ENCODE peak calls at places on chromosome 17, in eight cellular contexts. One of them, this sample, is unnamed.
A peak's percentile ranks its signal among the peaks of the same experiment; 100 is the strongest.

GRCh38 chr17:14827394-14827793 is 437.7 kb downstream of the PMP22 start:
- DNase-seq in activated T-cell treated with anti-CD3 and anti-CD28 coated beads for 24 hours: no peak
- DNase-seq in hepatic stellate cell: no peak
- DNase-seq in iPS-NIHi11: no peak
- DNase-seq in activated naive CD8-positive, alpha-beta T cell treated with anti-CD3 and anti-CD28 coated beads, Interleukin-2, amount 50 U/mL, for 24 hours: no peak
- DNase-seq in psoas muscle: no peak
- DNase-seq in progenitor cell of endocrine pancreas: no peak
- DNase-seq in activated T-helper 2 cell treated with anti-CD3 and anti-CD28 coated beads, Interferon-gamma antibody, Interleukin-2, Interleukin-4, amounts not matched to agents 10 μg/mL and 5 μg/mL and 100 μg/mL, durations not matched to agents 14 hours and 24 hours and 36 hours: no peak
- DNase-seq in this sample: no peak

GRCh38 chr17:4436846-4437245 is 3.1 kb downstream of the SPNS3 start:
- DNase-seq in progenitor cell of endocrine pancreas: no peak
- DNase-seq in activated T-helper 2 cell treated with anti-CD3 and anti-CD28 coated beads, Interferon-gamma antibody, Interleukin-2, Interleukin-4, amounts not matched to agents 10 μg/mL and 5 μg/mL and 100 μg/mL, durations not matched to agents 14 hours and 24 hours and 36 hours: no peak
- DNase-seq in hepatic stellate cell: no peak
- DNase-seq in activated naive CD8-positive, alpha-beta T cell treated with anti-CD3 and anti-CD28 coated beads, Interleukin-2, amount 50 U/mL, for 24 hours: no peak
- DNase-seq in iPS-NIHi11: no peak
- DNase-seq in activated T-cell treated with anti-CD3 and anti-CD28 coated beads for 24 hours: no peak
- DNase-seq in psoas muscle: no peak
- DNase-seq in this sample: no peak

GRCh38 chr17:27491713-27492190 is 35.5 kb downstream of the KSR1 start:
- DNase-seq in iPS-NIHi11: no peak
- DNase-seq in psoas muscle: no peak
- DNase-seq in activated T-helper 2 cell treated with anti-CD3 and anti-CD28 coated beads, Interferon-gamma antibody, Interleukin-2, Interleukin-4, amounts not matched to agents 10 μg/mL and 5 μg/mL and 100 μg/mL, durations not matched to agents 14 hours and 24 hours and 36 hours: no peak
- DNase-seq in activated naive CD8-positive, alpha-beta T cell treated with anti-CD3 and anti-CD28 coated beads, Interleukin-2, amount 50 U/mL, for 24 hours: no peak
- DNase-seq in hepatic stellate cell: no peak
- DNase-seq in progenitor cell of endocrine pancreas: no peak
- DNase-seq in activated T-cell treated with anti-CD3 and anti-CD28 coated beads for 24 hours: no peak
- DNase-seq in this sample: no peak

GRCh38 chr17:34579017-34579946 is at the start of gene TMEM132E:
- DNase-seq in activated T-helper 2 cell treated with anti-CD3 and anti-CD28 coated beads, Interferon-gamma antibody, Interleukin-2, Interleukin-4, amounts not matched to agents 10 μg/mL and 5 μg/mL and 100 μg/mL, durations not matched to agents 14 hours and 24 hours and 36 hours: no peak
- DNase-seq in iPS-NIHi11: peak; percentile 59
- DNase-seq in activated T-cell treated with anti-CD3 and anti-CD28 coated beads for 24 hours: no peak
- DNase-seq in activated naive CD8-positive, alpha-beta T cell treated with anti-CD3 and anti-CD28 coated beads, Interleukin-2, amount 50 U/mL, for 24 hours: peak; percentile 23
- DNase-seq in psoas muscle: no peak
- DNase-seq in progenitor cell of endocrine pancreas: peak; percentile 56
- DNase-seq in hepatic stellate cell: peak; percentile 36
- DNase-seq in this sample: no peak

GRCh38 chr17:31697838-31698237 is 161.2 kb downstream of the COPRS start:
- DNase-seq in iPS-NIHi11: no peak
- DNase-seq in psoas muscle: no peak
- DNase-seq in activated naive CD8-positive, alpha-beta T cell treated with anti-CD3 and anti-CD28 coated beads, Interleukin-2, amount 50 U/mL, for 24 hours: no peak
- DNase-seq in activated T-helper 2 cell treated with anti-CD3 and anti-CD28 coated beads, Interferon-gamma antibody, Interleukin-2, Interleukin-4, amounts not matched to agents 10 μg/mL and 5 μg/mL and 100 μg/mL, durations not matched to agents 14 hours and 24 hours and 36 hours: no peak
- DNase-seq in hepatic stellate cell: no peak
- DNase-seq in progenitor cell of endocrine pancreas: no peak
- DNase-seq in activated T-cell treated with anti-CD3 and anti-CD28 coated beads for 24 hours: no peak
- DNase-seq in this sample: no peak

GRCh38 chr17:27577884-27578717 is 52.9 kb upstream of the LGALS9 start:
- DNase-seq in progenitor cell of endocrine pancreas: no peak
- DNase-seq in activated T-cell treated with anti-CD3 and anti-CD28 coated beads for 24 hours: no peak
- DNase-seq in activated naive CD8-positive, alpha-beta T cell treated with anti-CD3 and anti-CD28 coated beads, Interleukin-2, amount 50 U/mL, for 24 hours: no peak
- DNase-seq in iPS-NIHi11: no peak
- DNase-seq in activated T-helper 2 cell treated with anti-CD3 and anti-CD28 coated beads, Interferon-gamma antibody, Interleukin-2, Interleukin-4, amounts not matched to agents 10 μg/mL and 5 μg/mL and 100 μg/mL, durations not matched to agents 14 hours and 24 hours and 36 hours: no peak
- DNase-seq in psoas muscle: no peak
- DNase-seq in hepatic stellate cell: no peak
- DNase-seq in this sample: no peak

GRCh38 chr17:7394452-7395191 is at the start of gene PLSCR3:
- DNase-seq in progenitor cell of endocrine pancreas: peak; percentile 72
- DNase-seq in activated T-helper 2 cell treated with anti-CD3 and anti-CD28 coated beads, Interferon-gamma antibody, Interleukin-2, Interleukin-4, amounts not matched to agents 10 μg/mL and 5 μg/mL and 100 μg/mL, durations not matched to agents 14 hours and 24 hours and 36 hours: peak; percentile 80
- DNase-seq in activated T-cell treated with anti-CD3 and anti-CD28 coated beads for 24 hours: peak; percentile 81
- DNase-seq in hepatic stellate cell: peak; percentile 93
- DNase-seq in iPS-NIHi11: peak; percentile 97
- DNase-seq in activated naive CD8-positive, alpha-beta T cell treated with anti-CD3 and anti-CD28 coated beads, Interleukin-2, amount 50 U/mL, for 24 hours: peak; percentile 89
- DNase-seq in psoas muscle: peak; percentile 92
- DNase-seq in this sample: peak; percentile 78

GRCh38 chr17:404703-405102 is 52.1 kb upstream of the RPH3AL start:
- DNase-seq in iPS-NIHi11: no peak
- DNase-seq in activated T-cell treated with anti-CD3 and anti-CD28 coated beads for 24 hours: no peak
- DNase-seq in activated naive CD8-positive, alpha-beta T cell treated with anti-CD3 and anti-CD28 coated beads, Interleukin-2, amount 50 U/mL, for 24 hours: no peak
- DNase-seq in activated T-helper 2 cell treated with anti-CD3 and anti-CD28 coated beads, Interferon-gamma antibody, Interleukin-2, Interleukin-4, amounts not matched to agents 10 μg/mL and 5 μg/mL and 100 μg/mL, durations not matched to agents 14 hours and 24 hours and 36 hours: no peak
- DNase-seq in psoas muscle: no peak
- DNase-seq in hepatic stellate cell: no peak
- DNase-seq in progenitor cell of endocrine pancreas: no peak
- DNase-seq in this sample: no peak

GRCh38 chr17:43791589-43791988 is 11.4 kb downstream of the CFAP97D1 start:
- DNase-seq in psoas muscle: no peak
- DNase-seq in activated T-helper 2 cell treated with anti-CD3 and anti-CD28 coated beads, Interferon-gamma antibody, Interleukin-2, Interleukin-4, amounts not matched to agents 10 μg/mL and 5 μg/mL and 100 μg/mL, durations not matched to agents 14 hours and 24 hours and 36 hours: no peak
- DNase-seq in progenitor cell of endocrine pancreas: no peak
- DNase-seq in hepatic stellate cell: no peak
- DNase-seq in iPS-NIHi11: peak; percentile 77
- DNase-seq in activated T-cell treated with anti-CD3 and anti-CD28 coated beads for 24 hours: no peak
- DNase-seq in activated naive CD8-positive, alpha-beta T cell treated with anti-CD3 and anti-CD28 coated beads, Interleukin-2, amount 50 U/mL, for 24 hours: no peak
- DNase-seq in this sample: peak; percentile 38

GRCh38 chr17:81865733-81866439 is 5.3 kb downstream of the ARHGDIA start:
- DNase-seq in activated T-helper 2 cell treated with anti-CD3 and anti-CD28 coated beads, Interferon-gamma antibody, Interleukin-2, Interleukin-4, amounts not matched to agents 10 μg/mL and 5 μg/mL and 100 μg/mL, durations not matched to agents 14 hours and 24 hours and 36 hours: no peak
- DNase-seq in activated T-cell treated with anti-CD3 and anti-CD28 coated beads for 24 hours: no peak
- DNase-seq in progenitor cell of endocrine pancreas: no peak
- DNase-seq in hepatic stellate cell: no peak
- DNase-seq in iPS-NIHi11: no peak
- DNase-seq in psoas muscle: no peak
- DNase-seq in activated naive CD8-positive, alpha-beta T cell treated with anti-CD3 and anti-CD28 coated beads, Interleukin-2, amount 50 U/mL, for 24 hours: no peak
- DNase-seq in this sample: peak; percentile 41

GRCh38 chr17:2874211-2874686 is 78.0 kb downstream of the RAP1GAP2 start:
- DNase-seq in progenitor cell of endocrine pancreas: no peak
- DNase-seq in iPS-NIHi11: peak; percentile 61
- DNase-seq in activated T-cell treated with anti-CD3 and anti-CD28 coated beads for 24 hours: no peak
- DNase-seq in hepatic stellate cell: no peak
- DNase-seq in activated T-helper 2 cell treated with anti-CD3 and anti-CD28 coated beads, Interferon-gamma antibody, Interleukin-2, Interleukin-4, amounts not matched to agents 10 μg/mL and 5 μg/mL and 100 μg/mL, durations not matched to agents 14 hours and 24 hours and 36 hours: no peak
- DNase-seq in activated naive CD8-positive, alpha-beta T cell treated with anti-CD3 and anti-CD28 coated beads, Interleukin-2, amount 50 U/mL, for 24 hours: no peak
- DNase-seq in psoas muscle: no peak
- DNase-seq in this sample: no peak

GRCh38 chr17:80558046-80558445 is 13.4 kb downstream of the RPTOR start:
- DNase-seq in iPS-NIHi11: no peak
- DNase-seq in hepatic stellate cell: no peak
- DNase-seq in activated naive CD8-positive, alpha-beta T cell treated with anti-CD3 and anti-CD28 coated beads, Interleukin-2, amount 50 U/mL, for 24 hours: no peak
- DNase-seq in progenitor cell of endocrine pancreas: no peak
- DNase-seq in activated T-cell treated with anti-CD3 and anti-CD28 coated beads for 24 hours: no peak
- DNase-seq in activated T-helper 2 cell treated with anti-CD3 and anti-CD28 coated beads, Interferon-gamma antibody, Interleukin-2, Interleukin-4, amounts not matched to agents 10 μg/mL and 5 μg/mL and 100 μg/mL, durations not matched to agents 14 hours and 24 hours and 36 hours: no peak
- DNase-seq in psoas muscle: no peak
- DNase-seq in this sample: no peak

GRCh38 chr17:67891481-67892119 is 66.3 kb downstream of the BPTF start:
- DNase-seq in hepatic stellate cell: peak; percentile 12
- DNase-seq in psoas muscle: no peak
- DNase-seq in activated T-helper 2 cell treated with anti-CD3 and anti-CD28 coated beads, Interferon-gamma antibody, Interleukin-2, Interleukin-4, amounts not matched to agents 10 μg/mL and 5 μg/mL and 100 μg/mL, durations not matched to agents 14 hours and 24 hours and 36 hours: no peak
- DNase-seq in progenitor cell of endocrine pancreas: no peak
- DNase-seq in iPS-NIHi11: no peak
- DNase-seq in activated naive CD8-positive, alpha-beta T cell treated with anti-CD3 and anti-CD28 coated beads, Interleukin-2, amount 50 U/mL, for 24 hours: no peak
- DNase-seq in activated T-cell treated with anti-CD3 and anti-CD28 coated beads for 24 hours: no peak
- DNase-seq in this sample: peak; percentile 8

GRCh38 chr17:82497483-82498405 is 21.8 kb upstream of the FOXK2 start:
- DNase-seq in hepatic stellate cell: no peak
- DNase-seq in psoas muscle: peak; percentile 77
- DNase-seq in activated T-helper 2 cell treated with anti-CD3 and anti-CD28 coated beads, Interferon-gamma antibody, Interleukin-2, Interleukin-4, amounts not matched to agents 10 μg/mL and 5 μg/mL and 100 μg/mL, durations not matched to agents 14 hours and 24 hours and 36 hours: peak; percentile 42
- DNase-seq in activated T-cell treated with anti-CD3 and anti-CD28 coated beads for 24 hours: peak; percentile 20
- DNase-seq in iPS-NIHi11: peak; percentile 57
- DNase-seq in progenitor cell of endocrine pancreas: no peak
- DNase-seq in activated naive CD8-positive, alpha-beta T cell treated with anti-CD3 and anti-CD28 coated beads, Interleukin-2, amount 50 U/mL, for 24 hours: peak; percentile 46
- DNase-seq in this sample: peak; percentile 19

GRCh38 chr17:28865946-28866752 is 11.3 kb downstream of the ERAL1 start:
- DNase-seq in psoas muscle: no peak
- DNase-seq in activated naive CD8-positive, alpha-beta T cell treated with anti-CD3 and anti-CD28 coated beads, Interleukin-2, amount 50 U/mL, for 24 hours: no peak
- DNase-seq in iPS-NIHi11: no peak
- DNase-seq in activated T-cell treated with anti-CD3 and anti-CD28 coated beads for 24 hours: no peak
- DNase-seq in activated T-helper 2 cell treated with anti-CD3 and anti-CD28 coated beads, Interferon-gamma antibody, Interleukin-2, Interleukin-4, amounts not matched to agents 10 μg/mL and 5 μg/mL and 100 μg/mL, durations not matched to agents 14 hours and 24 hours and 36 hours: no peak
- DNase-seq in progenitor cell of endocrine pancreas: no peak
- DNase-seq in hepatic stellate cell: no peak
- DNase-seq in this sample: peak; percentile 78

GRCh38 chr17:57270801-57271245 is 14.5 kb downstream of the MSI2 start:
- DNase-seq in activated T-cell treated with anti-CD3 and anti-CD28 coated beads for 24 hours: no peak
- DNase-seq in iPS-NIHi11: no peak
- DNase-seq in psoas muscle: no peak
- DNase-seq in activated T-helper 2 cell treated with anti-CD3 and anti-CD28 coated beads, Interferon-gamma antibody, Interleukin-2, Interleukin-4, amounts not matched to agents 10 μg/mL and 5 μg/mL and 100 μg/mL, durations not matched to agents 14 hours and 24 hours and 36 hours: no peak
- DNase-seq in progenitor cell of endocrine pancreas: no peak
- DNase-seq in activated naive CD8-positive, alpha-beta T cell treated with anti-CD3 and anti-CD28 coated beads, Interleukin-2, amount 50 U/mL, for 24 hours: no peak
- DNase-seq in hepatic stellate cell: no peak
- DNase-seq in this sample: no peak

GRCh38 chr17:76444518-76445311 is 8.2 kb downstream of the UBE2O start:
- DNase-seq in iPS-NIHi11: no peak
- DNase-seq in psoas muscle: no peak
- DNase-seq in progenitor cell of endocrine pancreas: no peak
- DNase-seq in activated T-cell treated with anti-CD3 and anti-CD28 coated beads for 24 hours: no peak
- DNase-seq in activated naive CD8-positive, alpha-beta T cell treated with anti-CD3 and anti-CD28 coated beads, Interleukin-2, amount 50 U/mL, for 24 hours: no peak
- DNase-seq in hepatic stellate cell: no peak
- DNase-seq in activated T-helper 2 cell treated with anti-CD3 and anti-CD28 coated beads, Interferon-gamma antibody, Interleukin-2, Interleukin-4, amounts not matched to agents 10 μg/mL and 5 μg/mL and 100 μg/mL, durations not matched to agents 14 hours and 24 hours and 36 hours: no peak
- DNase-seq in this sample: peak; percentile 32

GRCh38 chr17:31313982-31314787 is at the start of gene EVI2B:
- DNase-seq in psoas muscle: no peak
- DNase-seq in hepatic stellate cell: no peak
- DNase-seq in activated T-cell treated with anti-CD3 and anti-CD28 coated beads for 24 hours: no peak
- DNase-seq in activated naive CD8-positive, alpha-beta T cell treated with anti-CD3 and anti-CD28 coated beads, Interleukin-2, amount 50 U/mL, for 24 hours: no peak
- DNase-seq in progenitor cell of endocrine pancreas: no peak
- DNase-seq in activated T-helper 2 cell treated with anti-CD3 and anti-CD28 coated beads, Interferon-gamma antibody, Interleukin-2, Interleukin-4, amounts not matched to agents 10 μg/mL and 5 μg/mL and 100 μg/mL, durations not matched to agents 14 hours and 24 hours and 36 hours: no peak
- DNase-seq in iPS-NIHi11: no peak
- DNase-seq in this sample: no peak

GRCh38 chr17:43615952-43616351 is 45.8 kb downstream of the MEOX1 start:
- DNase-seq in activated naive CD8-positive, alpha-beta T cell treated with anti-CD3 and anti-CD28 coated beads, Interleukin-2, amount 50 U/mL, for 24 hours: no peak
- DNase-seq in activated T-helper 2 cell treated with anti-CD3 and anti-CD28 coated beads, Interferon-gamma antibody, Interleukin-2, Interleukin-4, amounts not matched to agents 10 μg/mL and 5 μg/mL and 100 μg/mL, durations not matched to agents 14 hours and 24 hours and 36 hours: no peak
- DNase-seq in activated T-cell treated with anti-CD3 and anti-CD28 coated beads for 24 hours: no peak
- DNase-seq in progenitor cell of endocrine pancreas: no peak
- DNase-seq in iPS-NIHi11: no peak
- DNase-seq in hepatic stellate cell: no peak
- DNase-seq in psoas muscle: no peak
- DNase-seq in this sample: no peak

GRCh38 chr17:48330386-48330785 is 99.6 kb downstream of the SKAP1 start:
- DNase-seq in activated T-cell treated with anti-CD3 and anti-CD28 coated beads for 24 hours: no peak
- DNase-seq in psoas muscle: no peak
- DNase-seq in activated naive CD8-positive, alpha-beta T cell treated with anti-CD3 and anti-CD28 coated beads, Interleukin-2, amount 50 U/mL, for 24 hours: no peak
- DNase-seq in iPS-NIHi11: no peak
- DNase-seq in activated T-helper 2 cell treated with anti-CD3 and anti-CD28 coated beads, Interferon-gamma antibody, Interleukin-2, Interleukin-4, amounts not matched to agents 10 μg/mL and 5 μg/mL and 100 μg/mL, durations not matched to agents 14 hours and 24 hours and 36 hours: no peak
- DNase-seq in hepatic stellate cell: no peak
- DNase-seq in progenitor cell of endocrine pancreas: no peak
- DNase-seq in this sample: no peak

GRCh38 chr17:29149431-29150064 is 30.6 kb downstream of the MYO18A start:
- DNase-seq in activated T-cell treated with anti-CD3 and anti-CD28 coated beads for 24 hours: no peak
- DNase-seq in psoas muscle: peak; percentile 69
- DNase-seq in activated T-helper 2 cell treated with anti-CD3 and anti-CD28 coated beads, Interferon-gamma antibody, Interleukin-2, Interleukin-4, amounts not matched to agents 10 μg/mL and 5 μg/mL and 100 μg/mL, durations not matched to agents 14 hours and 24 hours and 36 hours: no peak
- DNase-seq in iPS-NIHi11: no peak
- DNase-seq in progenitor cell of endocrine pancreas: no peak
- DNase-seq in activated naive CD8-positive, alpha-beta T cell treated with anti-CD3 and anti-CD28 coated beads, Interleukin-2, amount 50 U/mL, for 24 hours: peak; percentile 47
- DNase-seq in hepatic stellate cell: no peak
- DNase-seq in this sample: no peak

GRCh38 chr17:29451338-29451737 is 61.2 kb downstream of the TAOK1 start:
- DNase-seq in iPS-NIHi11: no peak
- DNase-seq in hepatic stellate cell: no peak
- DNase-seq in activated naive CD8-positive, alpha-beta T cell treated with anti-CD3 and anti-CD28 coated beads, Interleukin-2, amount 50 U/mL, for 24 hours: no peak
- DNase-seq in activated T-helper 2 cell treated with anti-CD3 and anti-CD28 coated beads, Interferon-gamma antibody, Interleukin-2, Interleukin-4, amounts not matched to agents 10 μg/mL and 5 μg/mL and 100 μg/mL, durations not matched to agents 14 hours and 24 hours and 36 hours: no peak
- DNase-seq in psoas muscle: no peak
- DNase-seq in progenitor cell of endocrine pancreas: no peak
- DNase-seq in activated T-cell treated with anti-CD3 and anti-CD28 coated beads for 24 hours: no peak
- DNase-seq in this sample: no peak

GRCh38 chr17:66165537-66166123 is 26.3 kb downstream of the CEP112 start:
- DNase-seq in hepatic stellate cell: peak; percentile 45
- DNase-seq in activated T-cell treated with anti-CD3 and anti-CD28 coated beads for 24 hours: peak; percentile 7
- DNase-seq in progenitor cell of endocrine pancreas: no peak
- DNase-seq in activated naive CD8-positive, alpha-beta T cell treated with anti-CD3 and anti-CD28 coated beads, Interleukin-2, amount 50 U/mL, for 24 hours: peak; percentile 7
- DNase-seq in psoas muscle: no peak
- DNase-seq in iPS-NIHi11: peak; percentile 56
- DNase-seq in activated T-helper 2 cell treated with anti-CD3 and anti-CD28 coated beads, Interferon-gamma antibody, Interleukin-2, Interleukin-4, amounts not matched to agents 10 μg/mL and 5 μg/mL and 100 μg/mL, durations not matched to agents 14 hours and 24 hours and 36 hours: no peak
- DNase-seq in this sample: peak; percentile 81

GRCh38 chr17:37650419-37651003 is 7.3 kb upstream of the DDX52 start:
- DNase-seq in activated T-cell treated with anti-CD3 and anti-CD28 coated beads for 24 hours: no peak
- DNase-seq in activated naive CD8-positive, alpha-beta T cell treated with anti-CD3 and anti-CD28 coated beads, Interleukin-2, amount 50 U/mL, for 24 hours: no peak
- DNase-seq in hepatic stellate cell: peak; percentile 33
- DNase-seq in activated T-helper 2 cell treated with anti-CD3 and anti-CD28 coated beads, Interferon-gamma antibody, Interleukin-2, Interleukin-4, amounts not matched to agents 10 μg/mL and 5 μg/mL and 100 μg/mL, durations not matched to agents 14 hours and 24 hours and 36 hours: no peak
- DNase-seq in progenitor cell of endocrine pancreas: no peak
- DNase-seq in iPS-NIHi11: peak; percentile 52
- DNase-seq in psoas muscle: no peak
- DNase-seq in this sample: peak; percentile 66

GRCh38 chr17:2042355-2042929 is 620 bp downstream of the OVCA2 start:
- DNase-seq in progenitor cell of endocrine pancreas: no peak
- DNase-seq in iPS-NIHi11: peak; percentile 54
- DNase-seq in activated T-helper 2 cell treated with anti-CD3 and anti-CD28 coated beads, Interferon-gamma antibody, Interleukin-2, Interleukin-4, amounts not matched to agents 10 μg/mL and 5 μg/mL and 100 μg/mL, durations not matched to agents 14 hours and 24 hours and 36 hours: no peak
- DNase-seq in activated T-cell treated with anti-CD3 and anti-CD28 coated beads for 24 hours: no peak
- DNase-seq in psoas muscle: no peak
- DNase-seq in hepatic stellate cell: no peak
- DNase-seq in activated naive CD8-positive, alpha-beta T cell treated with anti-CD3 and anti-CD28 coated beads, Interleukin-2, amount 50 U/mL, for 24 hours: peak; percentile 22
- DNase-seq in this sample: peak; percentile 50

GRCh38 chr17:82173351-82174041 is 39.1 kb downstream of the CCDC57 start:
- DNase-seq in activated T-cell treated with anti-CD3 and anti-CD28 coated beads for 24 hours: no peak
- DNase-seq in activated T-helper 2 cell treated with anti-CD3 and anti-CD28 coated beads, Interferon-gamma antibody, Interleukin-2, Interleukin-4, amounts not matched to agents 10 μg/mL and 5 μg/mL and 100 μg/mL, durations not matched to agents 14 hours and 24 hours and 36 hours: no peak
- DNase-seq in hepatic stellate cell: no peak
- DNase-seq in psoas muscle: no peak
- DNase-seq in activated naive CD8-positive, alpha-beta T cell treated with anti-CD3 and anti-CD28 coated beads, Interleukin-2, amount 50 U/mL, for 24 hours: no peak
- DNase-seq in progenitor cell of endocrine pancreas: no peak
- DNase-seq in iPS-NIHi11: peak; percentile 71
- DNase-seq in this sample: no peak